ENCODE peak calls at places on chromosomes 7 and 10, in nine cellular contexts. One of them, this sample, is unnamed.

GRCh38 chr7:100156331-100157068 is 2.0 kb downstream of the TRAPPC14 start:
- DNase-seq in iris pigment epithelial cell: no peak
- DNase-seq in Right ventricle myocardium superior: no peak
- DNase-seq in activated naive CD8-positive, alpha-beta T cell treated with anti-CD3 and anti-CD28 coated beads, Interleukin-2, amount 50 U/mL, for 16 hours: no peak
- DNase-seq in EH: no peak
- DNase-seq in GM12865: peak; percentile 44
- DNase-seq in left ventricle myocardium inferior: no peak
- DNase-seq in Right ventricle myocardium inferior: no peak
- DNase-seq in cardiac muscle cell: no peak
- DNase-seq in this sample: peak; percentile 78

GRCh38 chr7:123862775-123863174 is 17.8 kb downstream of the HYAL4 start:
- DNase-seq in Right ventricle myocardium superior: no peak
- DNase-seq in cardiac muscle cell: no peak
- DNase-seq in activated naive CD8-positive, alpha-beta T cell treated with anti-CD3 and anti-CD28 coated beads, Interleukin-2, amount 50 U/mL, for 16 hours: no peak
- DNase-seq in iris pigment epithelial cell: no peak
- DNase-seq in GM12865: no peak
- DNase-seq in Right ventricle myocardium inferior: no peak
- DNase-seq in EH: no peak
- DNase-seq in left ventricle myocardium inferior: no peak
- DNase-seq in this sample: no peak

GRCh38 chr10:3484306-3485187 is 300.5 kb downstream of the KLF6 start:
- DNase-seq in EH: peak; percentile 83
- DNase-seq in Right ventricle myocardium inferior: no peak
- DNase-seq in iris pigment epithelial cell: peak; percentile 34
- DNase-seq in left ventricle myocardium inferior: no peak
- DNase-seq in cardiac muscle cell: peak; percentile 18
- DNase-seq in activated naive CD8-positive, alpha-beta T cell treated with anti-CD3 and anti-CD28 coated beads, Interleukin-2, amount 50 U/mL, for 16 hours: no peak
- DNase-seq in Right ventricle myocardium superior: no peak
- DNase-seq in GM12865: peak; percentile 89
- DNase-seq in this sample: no peak

GRCh38 chr10:21600804-21601512 is 66.9 kb downstream of the MLLT10 start:
- DNase-seq in activated naive CD8-positive, alpha-beta T cell treated with anti-CD3 and anti-CD28 coated beads, Interleukin-2, amount 50 U/mL, for 16 hours: no peak
- DNase-seq in GM12865: no peak
- DNase-seq in left ventricle myocardium inferior: no peak
- DNase-seq in iris pigment epithelial cell: no peak
- DNase-seq in EH: peak; percentile 9
- DNase-seq in Right ventricle myocardium superior: no peak
- DNase-seq in cardiac muscle cell: no peak
- DNase-seq in Right ventricle myocardium inferior: no peak
- DNase-seq in this sample: no peak

GRCh38 chr7:45937301-45937700 is 16.2 kb upstream of the IGFBP3 start:
- DNase-seq in activated naive CD8-positive, alpha-beta T cell treated with anti-CD3 and anti-CD28 coated beads, Interleukin-2, amount 50 U/mL, for 16 hours: no peak
- DNase-seq in GM12865: no peak
- DNase-seq in iris pigment epithelial cell: no peak
- DNase-seq in left ventricle myocardium inferior: no peak
- DNase-seq in EH: peak; percentile 70
- DNase-seq in Right ventricle myocardium inferior: no peak
- DNase-seq in Right ventricle myocardium superior: no peak
- DNase-seq in cardiac muscle cell: no peak
- DNase-seq in this sample: no peak

GRCh38 chr10:36888925-36889573 is 236.3 kb upstream of the ANKRD30A start:
- DNase-seq in EH: peak; percentile 12
- DNase-seq in activated naive CD8-positive, alpha-beta T cell treated with anti-CD3 and anti-CD28 coated beads, Interleukin-2, amount 50 U/mL, for 16 hours: no peak
- DNase-seq in left ventricle myocardium inferior: no peak
- DNase-seq in Right ventricle myocardium inferior: no peak
- DNase-seq in cardiac muscle cell: peak; percentile 68
- DNase-seq in Right ventricle myocardium superior: no peak
- DNase-seq in iris pigment epithelial cell: peak; percentile 13
- DNase-seq in GM12865: peak; percentile 57
- DNase-seq in this sample: no peak

GRCh38 chr10:58064714-58065528 is 202.8 kb downstream of the IPMK start:
- DNase-seq in EH: peak; percentile 61
- DNase-seq in cardiac muscle cell: peak; percentile 51
- DNase-seq in iris pigment epithelial cell: peak; percentile 52
- DNase-seq in GM12865: peak; percentile 36
- DNase-seq in activated naive CD8-positive, alpha-beta T cell treated with anti-CD3 and anti-CD28 coated beads, Interleukin-2, amount 50 U/mL, for 16 hours: no peak
- DNase-seq in left ventricle myocardium inferior: no peak
- DNase-seq in Right ventricle myocardium superior: no peak
- DNase-seq in Right ventricle myocardium inferior: no peak
- DNase-seq in this sample: no peak

GRCh38 chr7:68684246-68684850 is 913.9 kb upstream of the AUTS2 start:
- DNase-seq in Right ventricle myocardium superior: no peak
- DNase-seq in left ventricle myocardium inferior: no peak
- DNase-seq in Right ventricle myocardium inferior: no peak
- DNase-seq in iris pigment epithelial cell: peak; percentile 14
- DNase-seq in EH: peak; percentile 20
- DNase-seq in GM12865: no peak
- DNase-seq in activated naive CD8-positive, alpha-beta T cell treated with anti-CD3 and anti-CD28 coated beads, Interleukin-2, amount 50 U/mL, for 16 hours: no peak
- DNase-seq in cardiac muscle cell: no peak
- DNase-seq in this sample: no peak

GRCh38 chr7:24755541-24756416 is 1.5 kb downstream of the GSDME start:
- DNase-seq in cardiac muscle cell: no peak
- DNase-seq in Right ventricle myocardium inferior: no peak
- DNase-seq in left ventricle myocardium inferior: no peak
- DNase-seq in GM12865: peak; percentile 88
- DNase-seq in iris pigment epithelial cell: peak; percentile 87
- DNase-seq in Right ventricle myocardium superior: no peak
- DNase-seq in EH: peak; percentile 44
- DNase-seq in activated naive CD8-positive, alpha-beta T cell treated with anti-CD3 and anti-CD28 coated beads, Interleukin-2, amount 50 U/mL, for 16 hours: no peak
- DNase-seq in this sample: no peak

GRCh38 chr10:91552706-91553105 is 80.2 kb downstream of the PPP1R3C start:
- DNase-seq in GM12865: no peak
- DNase-seq in EH: no peak
- DNase-seq in iris pigment epithelial cell: peak; percentile 27
- DNase-seq in activated naive CD8-positive, alpha-beta T cell treated with anti-CD3 and anti-CD28 coated beads, Interleukin-2, amount 50 U/mL, for 16 hours: no peak
- DNase-seq in left ventricle myocardium inferior: peak; percentile 29
- DNase-seq in Right ventricle myocardium inferior: no peak
- DNase-seq in Right ventricle myocardium superior: peak; percentile 53
- DNase-seq in cardiac muscle cell: peak; percentile 50
- DNase-seq in this sample: no peak

This sample was measured in spleen.